ENCODE peak calls at places on chromosome 18, in four cellular contexts. One of them, this sample, is unnamed.
A peak's percentile ranks its signal among the peaks of the same experiment; 100 is the strongest.

GRCh38 chr18:49360582-49360981 is 99.9 kb downstream of the DYM start:
- DNase-seq in Karpas-422: no peak
- DNase-seq in activated CD4-positive, alpha-beta T cell treated with anti-CD3 and anti-CD28 coated beads, Interleukin-2, amount 50 U/mL, for 48 hours: no peak
- DNase-seq in bronchial epithelial cell: no peak
- DNase-seq in this sample: no peak

GRCh38 chr18:25621144-25621543 is 269.2 kb upstream of the ZNF521 start:
- DNase-seq in Karpas-422: no peak
- DNase-seq in activated CD4-positive, alpha-beta T cell treated with anti-CD3 and anti-CD28 coated beads, Interleukin-2, amount 50 U/mL, for 48 hours: no peak
- DNase-seq in bronchial epithelial cell: peak; percentile 1
- DNase-seq in this sample: no peak

GRCh38 chr18:45291616-45292612 is 323.4 kb upstream of the SLC14A2 start:
- DNase-seq in Karpas-422: no peak
- DNase-seq in activated CD4-positive, alpha-beta T cell treated with anti-CD3 and anti-CD28 coated beads, Interleukin-2, amount 50 U/mL, for 48 hours: no peak
- DNase-seq in bronchial epithelial cell: peak; percentile 18
- DNase-seq in this sample: no peak

GRCh38 chr18:2847341-2848144 is 737 bp downstream of the EMILIN2 start:
- DNase-seq in Karpas-422: peak; percentile 48
- DNase-seq in activated CD4-positive, alpha-beta T cell treated with anti-CD3 and anti-CD28 coated beads, Interleukin-2, amount 50 U/mL, for 48 hours: peak; percentile 47
- DNase-seq in bronchial epithelial cell: no peak
- DNase-seq in this sample: peak; percentile 28

GRCh38 chr18:44887227-44887631 is 206.5 kb downstream of the SETBP1 start:
- DNase-seq in Karpas-422: no peak
- DNase-seq in activated CD4-positive, alpha-beta T cell treated with anti-CD3 and anti-CD28 coated beads, Interleukin-2, amount 50 U/mL, for 48 hours: peak; percentile 60
- DNase-seq in bronchial epithelial cell: peak; percentile 95
- DNase-seq in this sample: peak; percentile 24

GRCh38 chr18:63783394-63783793 is 8.2 kb downstream of the SERPINB7 start:
- DNase-seq in Karpas-422: peak; percentile 66
- DNase-seq in activated CD4-positive, alpha-beta T cell treated with anti-CD3 and anti-CD28 coated beads, Interleukin-2, amount 50 U/mL, for 48 hours: no peak
- DNase-seq in bronchial epithelial cell: peak; percentile 42
- DNase-seq in this sample: no peak

GRCh38 chr18:58272779-58273500 is 228.9 kb downstream of the NEDD4L start:
- DNase-seq in Karpas-422: no peak
- DNase-seq in activated CD4-positive, alpha-beta T cell treated with anti-CD3 and anti-CD28 coated beads, Interleukin-2, amount 50 U/mL, for 48 hours: no peak
- DNase-seq in bronchial epithelial cell: no peak
- DNase-seq in this sample: no peak

GRCh38 chr18:75226301-75226955 is 15.8 kb downstream of the TSHZ1 start:
- DNase-seq in Karpas-422: no peak
- DNase-seq in activated CD4-positive, alpha-beta T cell treated with anti-CD3 and anti-CD28 coated beads, Interleukin-2, amount 50 U/mL, for 48 hours: no peak
- DNase-seq in bronchial epithelial cell: no peak
- DNase-seq in this sample: no peak

GRCh38 chr18:26233208-26233607 is 7.0 kb downstream of the TAF4B start:
- DNase-seq in Karpas-422: no peak
- DNase-seq in activated CD4-positive, alpha-beta T cell treated with anti-CD3 and anti-CD28 coated beads, Interleukin-2, amount 50 U/mL, for 48 hours: no peak
- DNase-seq in bronchial epithelial cell: peak; percentile 28
- DNase-seq in this sample: no peak

GRCh38 chr18:48784654-48785053 is 166.1 kb downstream of the SMAD7 start:
- DNase-seq in Karpas-422: no peak
- DNase-seq in activated CD4-positive, alpha-beta T cell treated with anti-CD3 and anti-CD28 coated beads, Interleukin-2, amount 50 U/mL, for 48 hours: no peak
- DNase-seq in bronchial epithelial cell: no peak
- DNase-seq in this sample: no peak

GRCh38 chr18:59540819-59541218 is 156.4 kb downstream of the CCBE1 start:
- DNase-seq in Karpas-422: no peak
- DNase-seq in activated CD4-positive, alpha-beta T cell treated with anti-CD3 and anti-CD28 coated beads, Interleukin-2, amount 50 U/mL, for 48 hours: no peak
- DNase-seq in bronchial epithelial cell: no peak
- DNase-seq in this sample: no peak

GRCh38 chr18:3903341-3903740 is 453.4 kb downstream of the TGIF1 start:
- DNase-seq in Karpas-422: no peak
- DNase-seq in activated CD4-positive, alpha-beta T cell treated with anti-CD3 and anti-CD28 coated beads, Interleukin-2, amount 50 U/mL, for 48 hours: no peak
- DNase-seq in bronchial epithelial cell: peak; percentile 98
- DNase-seq in this sample: no peak

GRCh38 chr18:79465392-79465991 is 69.8 kb downstream of the NFATC1 start:
- DNase-seq in Karpas-422: peak; percentile 94
- DNase-seq in activated CD4-positive, alpha-beta T cell treated with anti-CD3 and anti-CD28 coated beads, Interleukin-2, amount 50 U/mL, for 48 hours: no peak
- DNase-seq in bronchial epithelial cell: no peak
- DNase-seq in this sample: no peak

GRCh38 chr18:69638056-69638455 is 237.4 kb downstream of the DOK6 start:
- DNase-seq in Karpas-422: no peak
- DNase-seq in activated CD4-positive, alpha-beta T cell treated with anti-CD3 and anti-CD28 coated beads, Interleukin-2, amount 50 U/mL, for 48 hours: no peak
- DNase-seq in bronchial epithelial cell: no peak
- DNase-seq in this sample: no peak